ENCODE peak calls at places on chromosomes 1 and 21, in nine cellular contexts. Q is neuronal stem cell, N is A549, T is pancreas, G is fibroblast of lung, U is tibial artery, C is adrenal gland, D is dorsolateral prefrontal cortex, K is spleen. V is an unnamed sample.

GRCh38 chr1:79760521-79760920 is 754.0 kb upstream of the ADGRL4 start:
- DNase-seq in Q (no peak), G (no peak), K (no peak), N (no peak), U (no peak), T (no peak), D (no peak), C (no peak), V (no peak)

GRCh38 chr1:201021333-201022177 is 2.0 kb downstream of the KIF21B start:
- DNase-seq in N (no peak), K (peak), Q (no peak), D (no peak), C (no peak), G (no peak), U (no peak), T (no peak), V (peak)

GRCh38 chr1:8661185-8662110 is 156.0 kb downstream of the RERE start:
- DNase-seq in K (no peak), T (peak), U (no peak), N (no peak), C (peak), D (no peak), G (peak), Q (no peak), V (peak)

GRCh38 chr1:54882483-54882882 is 4.5 kb downstream of the DHCR24 start:
- DNase-seq in U (no peak), N (no peak), K (no peak), C (no peak), D (no peak), G (peak), T (no peak), Q (no peak), V (no peak)

GRCh38 chr1:197544130-197544529 is 231.2 kb downstream of the DENND1B start:
- DNase-seq in D (no peak), Q (no peak), G (no peak), N (no peak), K (no peak), C (no peak), T (no peak), U (no peak), V (no peak)

GRCh38 chr1:25890249-25891034 is 14.9 kb upstream of the PAQR7 start:
- DNase-seq in N (peak), K (peak), U (no peak), C (no peak), Q (no peak), T (peak), G (peak), D (no peak), V (no peak)

GRCh38 chr1:151773698-151774097 is 10.4 kb upstream of the MRPL9 start:
- DNase-seq in Q (no peak), T (no peak), N (no peak), C (no peak), G (peak), U (no peak), D (no peak), K (no peak), V (no peak)

GRCh38 chr1:11535761-11536572 is 57.0 kb downstream of the DISP3 start:
- DNase-seq in T (no peak), N (peak), U (no peak), D (no peak), C (no peak), Q (no peak), G (no peak), K (peak), V (no peak)

GRCh38 chr1:16717174-16718108 is 22.9 kb upstream of the RNU1-4 start:
- DNase-seq in T (peak), C (no peak), D (no peak), N (no peak), Q (no peak), K (peak), U (peak), G (peak), V (no peak)

GRCh38 chr21:34801519-34802132 is 132.8 kb downstream of the CLIC6 start:
- DNase-seq in U (no peak), Q (no peak), T (no peak), D (no peak), N (peak), C (no peak), G (no peak), K (no peak), V (no peak)

GRCh38 chr1:112697781-112698201 is 9.1 kb downstream of the RHOC start:
- DNase-seq in Q (no peak), N (no peak), U (no peak), T (no peak), G (no peak), K (peak), D (no peak), C (no peak), V (peak)

GRCh38 chr1:246571953-246572352 is 5.7 kb downstream of the CNST start:
- DNase-seq in Q (no peak), T (no peak), C (no peak), U (no peak), D (no peak), G (no peak), K (no peak), N (no peak), V (no peak)
- H3K27ac ChIP-seq in Q (no peak), T (no peak), C (no peak), U (peak), D (no peak), G (no peak), K (peak), N (no peak), V (no peak)

GRCh38 chr1:85047144-85047471 is 1.2 kb downstream of the MCOLN3 start:
- DNase-seq in T (no peak), D (no peak), K (no peak), N (no peak), C (no peak), Q (no peak), G (no peak), U (no peak), V (no peak)
- H3K4me3 ChIP-seq in T (peak), D (no peak), K (no peak), N (no peak), C (no peak), Q (no peak), G (no peak), U (no peak), V (no peak)

GRCh38 chr1:15558516-15558915 is 26.3 kb downstream of the AGMAT start:
- DNase-seq in K (no peak), C (no peak), Q (no peak), T (no peak), G (no peak), U (no peak), D (no peak), N (no peak), V (no peak)
- H3K27ac ChIP-seq in K (no peak), C (no peak), Q (no peak), T (no peak), G (no peak), U (no peak), D (no peak), N (no peak), V (no peak)

GRCh38 chr1:22229374-22229773 is 86.5 kb upstream of the WNT4 start:
- DNase-seq in U (no peak), C (peak), Q (no peak), G (peak), K (no peak), T (peak), D (no peak), N (peak), V (no peak)
- H3K4me3 ChIP-seq in U (no peak), C (no peak), Q (no peak), G (no peak), K (no peak), T (no peak), D (no peak), N (no peak), V (no peak)

DNA sequence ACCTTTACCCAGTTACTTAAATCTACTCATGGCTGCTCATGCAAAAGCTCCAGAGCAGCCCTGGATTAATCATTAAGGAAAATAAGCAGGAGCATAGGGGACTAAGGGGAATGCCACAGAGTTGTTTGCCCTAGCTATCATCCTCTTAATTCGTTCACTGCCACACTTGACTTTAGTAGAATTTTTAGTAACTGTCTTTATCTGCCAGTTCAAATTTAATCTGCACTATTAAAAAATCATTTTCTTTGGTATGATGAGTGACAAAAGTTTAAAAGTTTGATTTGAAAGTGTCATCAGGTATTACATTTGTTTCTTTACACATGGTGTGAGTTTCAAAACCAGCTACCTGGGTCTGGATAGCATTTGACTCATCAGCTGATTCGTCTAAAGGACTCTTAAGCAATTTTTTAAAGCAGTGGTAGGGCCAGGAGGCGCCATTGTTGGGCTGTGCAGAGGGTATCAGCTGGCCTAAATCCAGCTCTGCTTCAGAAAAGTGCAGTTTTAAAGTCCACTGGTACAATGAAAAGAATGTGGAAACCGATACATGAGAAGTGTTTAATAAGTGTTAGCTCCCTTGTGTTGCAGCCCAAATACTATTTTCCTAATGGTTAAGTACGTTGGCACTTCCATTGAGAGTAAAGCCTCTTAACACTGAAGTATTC is 69.9 kb upstream of the DR1 start:
- DNase-seq in G (no peak), C (no peak), K (no peak), N (peak), T (no peak), D (no peak), Q (no peak), U (no peak), V (no peak)
- H3K27ac ChIP-seq in G (no peak), C (no peak), K (no peak), N (peak), T (no peak), D (no peak), Q (no peak), U (no peak), V (no peak)

V was measured in aorta.